ENCODE peak calls at places on chromosomes 3 and 15, in nine cellular contexts. Q is breast epithelium, V is heart left ventricle, E is transverse colon, J is stomach, K is spleen, Z is H1, C is adrenal gland, X is body of pancreas. I is an unnamed sample.

GRCh38 chr3:102443021-102443420 is 8.2 kb downstream of the ZPLD1 start:
- DNase-seq in Q (no peak), V (no peak), X (no peak), C (no peak), K (no peak), J (no peak), Z (no peak), E (no peak), I (no peak)

GRCh38 chr3:25843332-25843731 is 53.4 kb downstream of the OXSM start:
- DNase-seq in K (no peak), C (no peak), Q (no peak), E (no peak), V (no peak), J (no peak), Z (no peak), X (no peak), I (no peak)

GRCh38 chr15:36888018-36888992 is 212.0 kb downstream of the MEIS2 start:
- DNase-seq in Z (no peak), X (no peak), Q (no peak), C (peak), J (no peak), E (no peak), K (no peak), V (no peak), I (no peak)

GRCh38 chr15:40217166-40217785 is 21.6 kb upstream of the PAK6 start:
- DNase-seq in Z (no peak), K (no peak), C (peak), V (no peak), J (peak), E (peak), Q (peak), X (peak), I (peak)

GRCh38 chr3:124034016-124034808 is 42.3 kb upstream of the ROPN1 start:
- DNase-seq in Z (no peak), K (peak), Q (no peak), J (no peak), V (peak), C (peak), E (peak), X (peak), I (no peak)

GRCh38 chr3:125141596-125142417 is 70.7 kb downstream of the SLC12A8 start:
- DNase-seq in E (peak), J (peak), V (peak), Z (no peak), C (peak), Q (no peak), K (peak), X (peak), I (peak)

GRCh38 chr3:65819896-65820295 is 218.8 kb downstream of the MAGI1 start:
- DNase-seq in X (no peak), K (no peak), Q (no peak), Z (no peak), C (no peak), E (no peak), V (no peak), J (no peak), I (no peak)

GRCh38 chr15:59349715-59350420 is 22.8 kb downstream of the MYO1E start:
- DNase-seq in C (peak), Z (no peak), V (no peak), E (peak), K (no peak), J (no peak), X (no peak), Q (peak), I (peak)

GRCh38 chr15:34023932-34024331 is 15.1 kb downstream of the AVEN start:
- DNase-seq in V (no peak), X (no peak), J (no peak), E (no peak), Q (no peak), Z (no peak), C (no peak), K (no peak), I (no peak)

GRCh38 chr15:52082197-52083036 is 30.2 kb downstream of the BCL2L10 start:
- DNase-seq in E (no peak), Z (no peak), C (no peak), J (no peak), V (no peak), K (no peak), Q (no peak), X (no peak), I (peak)

GRCh38 chr15:77983708-77984445 is 93.6 kb downstream of the TBC1D2B start:
- DNase-seq in C (peak), X (no peak), V (peak), Z (no peak), E (no peak), K (peak), J (no peak), Q (no peak), I (no peak)

GRCh38 chr15:31974855-31975421 is 55.4 kb upstream of the CHRNA7 start:
- DNase-seq in Z (no peak), E (peak), Q (no peak), V (no peak), C (peak), X (peak), J (no peak), K (no peak), I (peak)

DNA sequence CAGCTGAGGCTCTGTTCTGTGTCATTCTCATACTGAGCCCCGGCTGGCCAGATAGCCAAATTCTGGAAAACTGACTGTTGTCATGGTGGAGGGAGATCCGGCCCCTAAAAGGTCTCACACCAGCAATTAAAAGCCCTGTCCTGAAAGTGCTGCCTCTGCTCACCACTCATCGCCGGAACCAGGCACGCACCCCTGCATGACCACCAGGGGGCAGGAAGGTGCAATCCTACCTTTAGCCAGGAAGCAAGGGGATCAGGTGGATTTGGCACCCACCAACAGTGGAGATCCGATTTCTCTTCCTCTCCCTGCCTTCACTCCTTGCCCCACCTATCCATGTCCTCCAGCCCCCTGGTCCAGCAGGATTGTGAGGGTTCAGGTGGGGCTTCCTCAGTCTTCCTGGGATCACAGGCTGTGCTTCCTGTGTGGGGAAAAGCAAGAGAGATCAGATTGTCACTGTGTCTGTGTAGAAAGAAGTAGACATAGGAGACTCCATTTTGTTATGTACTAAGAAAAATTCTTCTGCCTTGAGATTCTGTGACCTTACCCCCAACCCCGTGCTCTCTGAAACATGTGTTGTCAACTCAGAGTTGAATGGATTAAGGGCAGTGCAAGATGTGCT is 16.1 kb upstream of the CACNA2D2 start:
- DNase-seq in X (peak), J (peak), Z (peak), E (peak), V (peak), C (peak), Q (peak), K (peak), I (peak)
- TF ChIP-seq CTCF in X (peak), J (peak), Z (peak), E (peak), V (peak), C (peak), Q (peak), K (peak), I (peak)

DNA sequence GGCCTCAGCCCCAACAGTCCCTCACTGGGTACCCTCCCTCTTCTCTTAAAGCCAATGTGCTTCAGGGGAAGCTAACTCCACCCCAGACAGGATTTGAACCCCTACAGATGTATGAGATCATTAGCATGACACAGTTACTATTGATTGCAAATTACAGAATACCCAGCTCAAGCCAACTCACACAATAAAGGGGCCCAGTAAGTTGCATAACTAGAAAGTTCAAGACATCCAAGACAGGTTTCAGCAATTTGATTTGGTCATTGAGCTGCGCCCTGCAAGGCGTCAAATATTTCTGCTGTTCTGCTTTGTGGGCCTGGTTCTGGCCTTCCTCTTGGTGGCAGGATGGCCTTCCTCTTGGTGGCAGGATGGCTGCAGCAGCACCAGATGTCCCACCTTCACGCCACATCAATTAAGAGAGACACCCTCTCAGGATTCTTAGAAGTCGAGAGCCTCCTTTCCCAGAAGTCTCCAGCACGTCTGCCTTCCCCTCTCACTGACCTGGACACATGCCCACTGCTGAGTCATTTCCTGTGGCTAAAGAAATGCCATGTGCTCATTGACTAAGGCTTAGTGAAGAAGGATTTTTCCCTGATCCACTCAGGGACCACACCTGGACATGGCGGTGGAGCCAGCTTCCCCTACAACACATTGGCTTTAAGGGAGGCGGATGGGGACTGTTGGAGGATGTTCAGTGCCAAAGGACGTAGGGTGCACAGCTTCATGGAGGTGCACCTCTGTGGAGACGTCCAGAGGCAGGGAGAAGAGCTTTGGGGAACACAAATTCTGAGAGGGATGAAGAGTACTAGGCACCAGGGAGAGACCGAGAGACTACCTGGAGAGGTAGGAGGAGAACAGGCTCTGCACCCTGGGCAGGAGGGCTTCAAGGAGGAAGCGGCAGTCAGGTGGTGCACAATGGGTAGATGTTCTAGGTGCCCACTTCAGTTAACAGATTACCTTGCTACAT is 49.1 kb downstream of the DNASE1L3 start:
- DNase-seq in E (peak), Q (no peak), V (peak), J (peak), C (peak), X (peak), K (no peak), Z (no peak), I (peak)
- TF ChIP-seq POLR2A in E (no peak), Q (no peak), V (no peak), J (no peak), C (no peak), X (no peak), K (no peak), Z (no peak), I (no peak)

DNA sequence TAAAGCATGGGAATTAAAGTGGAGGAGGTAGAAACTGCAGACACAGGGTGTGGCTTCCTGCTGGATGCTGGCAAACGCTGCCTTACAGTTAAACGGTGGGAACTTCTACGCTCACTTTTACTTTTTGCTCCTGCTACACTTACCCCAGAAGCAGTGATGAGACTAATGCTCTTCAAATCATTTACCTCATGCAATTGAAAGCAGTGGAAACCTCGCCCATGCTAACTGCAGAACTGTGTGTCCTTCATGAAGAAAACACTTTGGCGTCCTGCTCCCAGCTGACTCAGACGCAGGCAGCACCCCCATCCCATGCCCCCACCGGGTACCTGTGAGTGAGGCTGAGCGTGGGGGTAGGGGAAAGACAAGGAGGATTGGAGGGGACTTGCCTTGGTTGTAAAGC is 31.8 kb downstream of the UPK1B start:
- DNase-seq in C (no peak), Q (no peak), Z (no peak), X (no peak), E (no peak), V (no peak), J (no peak), K (no peak), I (no peak)
- H3K4me3 ChIP-seq in C (no peak), Q (no peak), Z (no peak), X (no peak), E (no peak), V (no peak), J (no peak), K (no peak), I (no peak)

DNA sequence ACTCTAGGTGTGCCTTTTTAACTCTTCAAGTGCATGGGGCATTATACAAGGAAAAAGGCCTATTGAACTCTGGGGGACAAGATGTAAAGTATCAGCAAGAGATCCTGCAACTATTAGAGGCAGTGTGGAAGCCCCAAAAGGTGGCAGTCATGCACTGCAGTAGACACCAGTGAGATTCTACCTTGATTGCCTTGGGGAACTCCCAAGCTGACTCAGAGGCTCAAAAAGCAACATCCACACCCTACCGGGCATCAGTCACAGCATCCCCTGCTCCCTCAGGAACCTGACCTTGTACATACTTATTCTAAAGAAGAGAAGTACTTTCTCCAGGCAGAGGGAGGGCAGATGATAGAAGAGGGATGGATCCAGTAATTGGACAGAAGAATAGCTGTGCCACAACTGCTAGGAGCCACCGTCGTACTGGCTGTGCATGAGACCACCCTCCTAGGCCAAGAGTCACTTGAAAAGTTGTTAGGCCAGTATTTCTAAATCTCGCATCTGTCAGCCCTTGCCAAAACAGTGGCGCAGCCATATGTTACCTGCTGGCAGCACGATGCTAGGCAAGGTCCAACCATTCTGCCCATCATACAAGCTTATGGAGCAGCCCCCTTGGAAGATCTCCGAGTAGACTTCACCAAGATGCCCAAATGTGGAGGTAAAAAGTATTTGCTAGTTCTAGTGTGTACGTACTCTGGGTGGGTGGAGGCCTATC is 523.1 kb upstream of the FRG2C start:
- DNase-seq in J (no peak), C (no peak), Z (no peak), Q (no peak), E (no peak), K (no peak), V (no peak), X (no peak), I (no peak)
- TF ChIP-seq CTCF in J (no peak), C (no peak), Z (no peak), Q (no peak), E (no peak), K (no peak), V (no peak), X (no peak), I (no peak)

GRCh38 chr3:49421890-49422378 is 339 bp downstream of the AMT start:
- DNase-seq in E (no peak), V (no peak), K (peak), C (no peak), X (peak), Z (no peak), J (peak), Q (no peak), I (no peak)
- TF ChIP-seq POLR2A in E (no peak), V (no peak), K (no peak), C (no peak), X (no peak), Z (no peak), J (no peak), Q (no peak), I (no peak)

DNA sequence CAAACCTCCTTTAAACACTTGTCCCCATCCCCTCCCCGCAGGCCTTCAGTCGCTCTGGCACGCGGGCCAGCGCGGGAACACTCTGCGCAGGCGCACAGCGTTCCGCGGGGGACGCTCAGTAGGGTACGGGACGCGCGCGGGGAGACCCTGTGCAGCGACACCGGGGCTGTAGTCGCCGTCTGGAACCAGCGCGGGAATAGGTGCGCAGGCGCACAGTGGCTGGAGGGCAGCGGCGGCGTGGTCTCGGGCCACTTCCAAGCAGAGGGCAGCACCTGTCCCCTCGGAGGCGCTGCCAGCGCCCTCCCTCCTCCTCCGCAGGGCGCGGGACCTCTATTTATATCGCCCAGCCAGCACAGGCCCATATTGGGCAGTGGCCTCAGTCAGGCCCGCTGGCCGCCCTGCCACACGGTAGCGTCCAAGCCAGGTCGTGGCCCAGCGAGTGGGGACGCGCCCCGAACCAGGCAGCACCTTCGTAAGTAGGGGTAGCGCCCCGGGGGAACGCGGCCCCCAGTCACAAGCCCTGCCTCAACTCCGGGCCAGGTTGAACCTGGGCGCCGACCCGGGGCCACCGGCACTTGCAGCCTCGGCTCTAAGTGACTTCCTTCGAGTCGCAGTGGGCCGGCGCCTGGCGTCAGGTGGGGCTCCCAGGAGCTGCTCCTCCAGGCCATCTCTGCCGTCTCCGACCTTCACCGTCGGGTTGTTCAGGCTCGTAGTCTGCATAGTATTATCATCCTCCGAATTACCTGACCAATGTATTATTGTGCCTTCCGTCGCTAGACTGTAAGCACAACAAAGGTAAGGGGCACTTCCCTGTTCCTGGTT is at the start of gene KBTBD12:
- DNase-seq in C (peak), E (peak), J (peak), Z (no peak), V (peak), Q (no peak), K (no peak), X (peak), I (no peak)
- H3K4me3 ChIP-seq in C (peak), E (peak), J (peak), Z (peak), V (peak), Q (peak), K (peak), X (peak), I (no peak)

GRCh38 chr3:182785142-182785541 is 8.2 kb upstream of the ATP11B start:
- DNase-seq in V (no peak), Z (no peak), X (no peak), J (no peak), E (no peak), C (no peak), K (no peak), Q (no peak), I (no peak)
- TF ChIP-seq CTCF in V (no peak), Z (no peak), X (no peak), J (no peak), E (no peak), C (no peak), K (no peak), Q (no peak), I (no peak)

GRCh38 chr3:15273214-15273613 is 59.2 kb downstream of the SH3BP5 start:
- DNase-seq in E (no peak), X (no peak), K (no peak), Q (no peak), V (no peak), C (peak), Z (no peak), J (no peak), I (peak)
- TF ChIP-seq POLR2A in E (no peak), X (no peak), K (no peak), Q (no peak), V (no peak), C (no peak), Z (no peak), J (no peak), I (no peak)

I was measured in NB4.